ENCODE peak calls at places on chromosomes 4 and X, in nine cellular contexts. B, V, Q, C, T, H, Y, X and A are unnamed samples.

GRCh38 chr4:85776579-85776978 is 301.6 kb downstream of the ARHGAP24 start:
- DNase-seq in X (no peak), Y (no peak), C (no peak), B (no peak), T (no peak), V (no peak), Q (no peak), H (peak), A (no peak)

GRCh38 chr4:6470502-6471302 is 1.7 kb downstream of the PPP2R2C start:
- DNase-seq in T (no peak), X (peak), B (peak), Y (no peak), H (peak), C (peak), Q (peak), V (peak), A (no peak)

GRCh38 chr4:125762537-125762936 is 447.8 kb downstream of the FAT4 start:
- DNase-seq in Q (no peak), B (no peak), X (no peak), H (no peak), C (no peak), V (no peak), T (no peak), Y (no peak), A (no peak)

GRCh38 chrX:17405225-17405969 is 30.4 kb downstream of the NHS start:
- DNase-seq in V (no peak), C (no peak), H (no peak), Q (no peak), Y (no peak), B (no peak), X (no peak), T (no peak), A (no peak)

GRCh38 chr4:168978001-168978700 is 31.9 kb downstream of the CBR4 start:
- DNase-seq in Q (no peak), Y (no peak), C (no peak), B (no peak), H (peak), X (no peak), T (no peak), V (peak), A (no peak)

GRCh38 chrX:68841251-68842049 is 12.6 kb downstream of the EFNB1 start:
- DNase-seq in V (no peak), Y (peak), H (no peak), C (no peak), Q (no peak), T (no peak), B (no peak), X (no peak), A (no peak)

GRCh38 chrX:55451125-55451524 is 802 bp upstream of the MAGEH1 start:
- DNase-seq in H (no peak), C (no peak), V (no peak), X (no peak), Y (no peak), Q (no peak), B (no peak), T (no peak), A (no peak)

GRCh38 chrX:111743316-111743715 is 62.3 kb downstream of the ALG13 start:
- DNase-seq in T (no peak), C (no peak), H (peak), Q (no peak), B (no peak), X (no peak), V (peak), Y (no peak), A (no peak)

GRCh38 chrX:55716937-55717336 is 612 bp upstream of the RRAGB start:
- DNase-seq in Y (no peak), T (no peak), C (no peak), H (no peak), V (no peak), X (no peak), B (no peak), Q (no peak), A (no peak)

GRCh38 chr4:188113156-188113555 is 3.8 kb upstream of the TRIML2 start:
- DNase-seq in C (no peak), H (no peak), T (no peak), Q (no peak), V (no peak), X (no peak), Y (no peak), B (no peak), A (no peak)

GRCh38 chr4:86004030-86004429 is 355.8 kb downstream of the MAPK10 start:
- DNase-seq in T (no peak), B (no peak), V (no peak), Y (no peak), X (no peak), H (no peak), Q (no peak), C (no peak), A (no peak)

GRCh38 chrX:50586980-50587379 is 116.4 kb upstream of the DGKK start:
- DNase-seq in T (no peak), C (no peak), Q (no peak), B (no peak), V (no peak), H (no peak), Y (no peak), X (no peak), A (no peak)

GRCh38 chr4:95585016-95585695 is 36.4 kb upstream of the UNC5C start:
- DNase-seq in X (no peak), T (no peak), Q (no peak), C (no peak), H (no peak), Y (no peak), V (no peak), B (no peak), A (no peak)

GRCh38 chrX:119181491-119181890 is 53.9 kb upstream of the KIAA1210 start:
- DNase-seq in B (no peak), X (no peak), T (no peak), Q (no peak), Y (peak), H (peak), V (peak), C (no peak), A (no peak)
- TF ChIP-seq CTCF in B (no peak), X (no peak), T (no peak), Q (no peak), Y (peak), H (peak), V (peak), C (no peak), A (no peak)

GRCh38 chr4:26496207-26496783 is 6.0 kb upstream of the CCKAR start:
- DNase-seq in T (no peak), X (no peak), H (no peak), Q (no peak), C (no peak), B (no peak), V (no peak), Y (no peak), A (no peak)
- TF ChIP-seq CTCF in T (peak), X (no peak), H (no peak), Q (no peak), C (no peak), B (no peak), V (peak), Y (no peak), A (no peak)

DNA sequence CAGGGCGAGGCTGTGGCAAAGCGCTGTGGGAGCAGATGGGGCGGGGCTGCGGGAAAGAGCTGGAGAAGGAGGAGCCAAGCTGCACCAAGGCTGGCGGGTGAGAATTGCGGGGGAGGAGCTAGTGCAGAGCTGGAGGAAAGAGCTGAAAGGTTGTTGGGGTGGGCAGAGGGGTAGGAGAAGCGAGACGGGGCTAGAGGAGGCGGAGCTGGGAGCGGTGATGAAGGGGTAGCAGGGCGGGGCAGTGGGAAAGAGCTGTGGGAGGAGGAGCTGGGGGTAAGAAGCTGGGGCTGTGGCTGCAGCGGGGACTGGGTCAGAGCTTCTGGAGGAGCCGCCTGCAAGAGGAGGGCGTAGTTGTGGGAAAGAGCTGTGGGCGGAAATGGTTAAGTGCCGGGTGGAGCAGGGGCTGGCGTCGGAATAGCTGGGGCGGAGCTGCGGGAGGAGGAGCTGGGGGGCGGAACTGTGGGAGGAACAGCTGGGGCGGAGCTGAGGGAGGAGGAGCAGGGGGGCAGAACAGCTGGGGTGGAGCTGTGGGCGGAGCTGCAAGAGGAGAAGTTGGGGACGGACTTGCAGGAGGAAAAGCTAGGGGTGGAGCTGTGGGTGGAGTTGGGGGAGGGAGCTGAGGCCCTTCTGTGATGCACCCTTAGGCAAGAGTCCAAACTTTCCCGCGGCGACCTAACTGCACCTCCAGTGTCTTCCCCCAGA is 1.9 kb upstream of the EOLA2 start:
- DNase-seq in B (peak), X (peak), Q (peak), V (peak), H (peak), T (peak), C (peak), Y (peak), A (peak)
- TF ChIP-seq CTCF in B (no peak), X (no peak), Q (peak), V (peak), H (no peak), T (peak), C (peak), Y (peak), A (no peak)

GRCh38 chr4:112752061-112752460 is 115.1 kb downstream of the LARP7 start:
- DNase-seq in Q (no peak), X (no peak), Y (no peak), B (no peak), H (no peak), V (no peak), C (no peak), T (no peak), A (no peak)
- TF ChIP-seq CTCF in Q (no peak), X (no peak), Y (no peak), B (no peak), H (no peak), V (no peak), C (no peak), T (no peak), A (no peak)

GRCh38 chr4:100848865-100849264 is 331.0 kb upstream of the EMCN start:
- DNase-seq in C (peak), X (no peak), B (no peak), Q (no peak), Y (no peak), H (no peak), T (no peak), V (no peak), A (no peak)
- TF ChIP-seq CTCF in C (peak), X (no peak), B (no peak), Q (peak), Y (no peak), H (no peak), T (peak), V (no peak), A (peak)

DNA sequence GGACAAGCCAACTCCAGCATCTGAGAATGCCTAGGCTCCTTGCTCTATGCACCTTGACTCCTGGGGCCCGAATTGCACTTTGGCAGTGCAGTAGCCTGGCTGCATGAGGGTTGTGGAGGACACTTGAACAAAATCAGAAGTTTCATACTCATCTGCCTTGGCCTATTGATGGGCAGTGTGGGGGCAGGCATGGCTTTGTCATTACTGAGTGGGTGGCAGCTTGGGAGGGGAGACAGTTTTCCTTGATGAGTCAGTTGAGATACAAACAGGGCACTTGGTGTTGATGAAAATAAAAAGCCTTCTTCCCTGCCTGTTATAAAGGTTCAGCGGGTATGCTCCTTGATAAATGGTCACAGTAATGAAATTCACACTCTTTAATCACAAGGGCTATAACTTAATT is 126.8 kb upstream of the MAMLD1 start:
- DNase-seq in X (no peak), C (no peak), B (peak), V (no peak), T (no peak), Y (no peak), H (no peak), Q (no peak), A (no peak)
- TF ChIP-seq CTCF in X (no peak), C (no peak), B (no peak), V (no peak), T (no peak), Y (no peak), H (no peak), Q (no peak), A (no peak)